ENCODE peak calls at places on chromosomes 2 and 18, in four cellular contexts. Z is omental fat pad, V is ovary, T is transverse colon. H is an unnamed sample.

GRCh38 chr2:174605687-174606086 is 8.1 kb upstream of the WIPF1 start:
- DNase-seq in V (no peak), Z (no peak), T (no peak), H (peak)

GRCh38 chr2:15909736-15910135 is 30.6 kb upstream of the MYCN start:
- DNase-seq in T (no peak), Z (no peak), V (no peak), H (no peak)

GRCh38 chr18:49619792-49620191 is 57.9 kb downstream of the LIPG start:
- DNase-seq in V (no peak), Z (no peak), T (no peak), H (no peak)

GRCh38 chr18:79626905-79627749 is 52.5 kb upstream of the CTDP1 start:
- DNase-seq in V (peak), T (no peak), Z (no peak), H (no peak)

GRCh38 chr2:122864728-122865127 is 1109.3 kb downstream of the TSN start:
- DNase-seq in Z (no peak), V (no peak), T (no peak), H (no peak)

GRCh38 chr2:191571163-191571769 is 106.7 kb upstream of the NABP1 start:
- DNase-seq in T (no peak), V (no peak), Z (no peak), H (peak)

GRCh38 chr2:127092306-127092705 is 14.6 kb downstream of the BIN1 start:
- DNase-seq in Z (no peak), T (no peak), V (no peak), H (no peak)

GRCh38 chr18:74115046-74115445 is 32.6 kb downstream of the FBXO15 start:
- DNase-seq in Z (no peak), T (no peak), V (no peak), H (peak)

GRCh38 chr18:58805482-58806187 is 59.0 kb upstream of the ZNF532 start:
- DNase-seq in V (no peak), T (no peak), Z (no peak), H (no peak)

GRCh38 chr2:86185517-86186212 is 9.6 kb downstream of the IMMT start:
- DNase-seq in T (no peak), Z (no peak), V (no peak), H (no peak)

GRCh38 chr18:30489890-30490643 is 552.5 kb downstream of the DSC3 start:
- DNase-seq in V (no peak), T (no peak), Z (no peak), H (no peak)

GRCh38 chr2:127107622-127107999 is 657 bp upstream of the BIN1 start:
- DNase-seq in V (no peak), Z (peak), T (peak), H (peak)

DNA sequence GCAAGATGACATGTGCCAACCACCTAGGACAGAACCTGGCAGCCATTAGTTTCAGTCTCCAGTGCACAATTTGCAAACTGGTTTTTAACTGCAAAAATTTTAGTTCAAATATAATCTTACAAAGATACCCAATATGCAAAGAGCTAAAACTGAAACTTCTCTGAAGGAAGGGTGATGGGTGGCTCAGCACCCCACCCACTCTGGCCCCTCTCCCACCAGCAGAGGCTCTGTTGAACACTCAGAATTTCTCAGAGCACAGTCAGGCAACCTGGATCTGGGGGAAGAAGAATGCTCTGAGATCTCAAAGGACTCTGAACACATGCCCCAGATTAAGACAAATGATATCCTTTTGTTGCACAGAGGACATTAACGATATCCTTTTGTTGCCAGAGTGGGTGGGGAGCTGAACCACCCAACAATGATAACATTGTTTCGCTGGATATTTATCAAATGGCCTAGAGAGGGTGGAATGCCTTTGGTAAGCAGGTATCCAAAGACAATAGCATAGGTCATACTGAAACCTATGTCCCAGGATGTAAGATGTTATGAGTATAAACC is 104.7 kb downstream of the LBH start:
- DNase-seq in T (no peak), Z (no peak), V (no peak), H (no peak)
- TF ChIP-seq CTCF in T (no peak), Z (no peak), V (no peak), H (no peak)

GRCh38 chr2:114546511-114546910 is 104.1 kb downstream of the DPP10 start:
- DNase-seq in T (no peak), V (no peak), Z (no peak), H (no peak)
- TF ChIP-seq CTCF in T (no peak), V (no peak), Z (no peak), H (no peak)

GRCh38 chr2:51710222-51710621 is 678.3 kb upstream of the NRXN1 start:
- DNase-seq in Z (no peak), V (no peak), T (peak), H (no peak)
- TF ChIP-seq CTCF in Z (no peak), V (no peak), T (no peak), H (peak)

GRCh38 chr2:140759431-140760156 is 1371.2 kb downstream of the LRP1B start:
- DNase-seq in Z (no peak), V (no peak), T (no peak), H (no peak)
- TF ChIP-seq CTCF in Z (no peak), V (no peak), T (no peak), H (no peak)